ENCODE peak calls at places on chromosomes 7 and 10, in five cellular contexts. One of them, this sample, is unnamed.

GRCh38 chr7:95586951-95587301 is 9.4 kb downstream of the PDK4 start:
- DNase-seq in endothelial cell of umbilical vein: no peak
- DNase-seq in tibial nerve: no peak
- DNase-seq in transverse colon: no peak
- DNase-seq in HepG2: no peak
- DNase-seq in this sample: no peak

GRCh38 chr7:106074257-106074656 is 37.9 kb downstream of the SYPL1 start:
- DNase-seq in endothelial cell of umbilical vein: no peak
- DNase-seq in tibial nerve: no peak
- DNase-seq in transverse colon: no peak
- DNase-seq in HepG2: no peak
- DNase-seq in this sample: no peak

GRCh38 chr7:135744938-135745701 is 3.5 kb downstream of the FAM180A start:
- DNase-seq in endothelial cell of umbilical vein: peak; percentile 24
- DNase-seq in tibial nerve: no peak
- DNase-seq in transverse colon: no peak
- DNase-seq in HepG2: no peak
- DNase-seq in this sample: no peak

GRCh38 chr7:48938539-48938938 is 14.2 kb downstream of the CDC14C start:
- DNase-seq in endothelial cell of umbilical vein: no peak
- DNase-seq in tibial nerve: no peak
- DNase-seq in transverse colon: no peak
- DNase-seq in HepG2: no peak
- DNase-seq in this sample: no peak

GRCh38 chr7:83502636-83503035 is 146.3 kb downstream of the SEMA3E start:
- DNase-seq in endothelial cell of umbilical vein: no peak
- DNase-seq in tibial nerve: no peak
- DNase-seq in transverse colon: no peak
- DNase-seq in HepG2: no peak
- DNase-seq in this sample: no peak

GRCh38 chr7:99141756-99142726 is 1.9 kb downstream of the SMURF1 start:
- DNase-seq in endothelial cell of umbilical vein: peak; percentile 56
- DNase-seq in tibial nerve: peak; percentile 63
- DNase-seq in transverse colon: peak; percentile 76
- DNase-seq in HepG2: peak; percentile 23
- DNase-seq in this sample: no peak

GRCh38 chr10:98449287-98449686 is 2.6 kb upstream of the HPS1 start:
- DNase-seq in endothelial cell of umbilical vein: no peak
- DNase-seq in tibial nerve: no peak
- DNase-seq in transverse colon: no peak
- DNase-seq in HepG2: no peak
- DNase-seq in this sample: no peak

GRCh38 chr10:106424076-106424475 is 740.4 kb downstream of the SORCS1 start:
- DNase-seq in endothelial cell of umbilical vein: no peak
- DNase-seq in tibial nerve: no peak
- DNase-seq in transverse colon: no peak
- DNase-seq in HepG2: no peak
- DNase-seq in this sample: no peak

GRCh38 chr7:38179719-38180333 is 1.8 kb downstream of the STARD3NL start:
- DNase-seq in endothelial cell of umbilical vein: peak; percentile 80
- DNase-seq in tibial nerve: no peak
- DNase-seq in transverse colon: no peak
- DNase-seq in HepG2: no peak
- DNase-seq in this sample: no peak

GRCh38 chr7:68249611-68250010 is 1253.0 kb downstream of the TYW1 start:
- DNase-seq in endothelial cell of umbilical vein: no peak
- DNase-seq in tibial nerve: no peak
- DNase-seq in transverse colon: no peak
- DNase-seq in HepG2: no peak
- DNase-seq in this sample: no peak

GRCh38 chr7:36916116-36916515 is 191.8 kb upstream of the AOAH start:
- DNase-seq in endothelial cell of umbilical vein: no peak
- DNase-seq in tibial nerve: no peak
- DNase-seq in transverse colon: no peak
- DNase-seq in HepG2: no peak
- DNase-seq in this sample: no peak

GRCh38 chr7:34133983-34134782 is 228.8 kb downstream of the BMPER start:
- DNase-seq in endothelial cell of umbilical vein: peak; percentile 67
- DNase-seq in tibial nerve: peak; percentile 61
- DNase-seq in transverse colon: peak; percentile 42
- DNase-seq in HepG2: peak; percentile 18
- DNase-seq in this sample: peak; percentile 23

GRCh38 chr7:106795877-106796231 is 69.2 kb upstream of the PIK3CG start:
- DNase-seq in endothelial cell of umbilical vein: no peak
- DNase-seq in tibial nerve: no peak
- DNase-seq in transverse colon: no peak
- DNase-seq in HepG2: no peak
- DNase-seq in this sample: no peak

GRCh38 chr7:93145324-93145723 is 2.9 kb downstream of the SAMD9L start:
- DNase-seq in endothelial cell of umbilical vein: no peak
- DNase-seq in tibial nerve: no peak
- DNase-seq in transverse colon: no peak
- DNase-seq in HepG2: no peak
- DNase-seq in this sample: no peak

GRCh38 chr10:23157691-23158369 is 34.3 kb upstream of the PTF1A start:
- DNase-seq in endothelial cell of umbilical vein: peak; percentile 6
- DNase-seq in tibial nerve: no peak
- DNase-seq in transverse colon: no peak
- DNase-seq in HepG2: peak; percentile 63
- DNase-seq in this sample: no peak

GRCh38 chr10:126240483-126240882 is 147.8 kb downstream of the ADAM12 start:
- DNase-seq in endothelial cell of umbilical vein: no peak
- DNase-seq in tibial nerve: no peak
- DNase-seq in transverse colon: no peak
- DNase-seq in HepG2: no peak
- DNase-seq in this sample: no peak

GRCh38 chr10:79243211-79244067 is 103.8 kb upstream of the PPIF start:
- DNase-seq in endothelial cell of umbilical vein: peak; percentile 44
- DNase-seq in tibial nerve: no peak
- DNase-seq in transverse colon: peak; percentile 63
- DNase-seq in HepG2: no peak
- DNase-seq in this sample: peak; percentile 79

GRCh38 chr7:85426487-85426960 is 239.7 kb upstream of the SEMA3D start:
- DNase-seq in endothelial cell of umbilical vein: no peak
- DNase-seq in tibial nerve: no peak
- DNase-seq in transverse colon: no peak
- DNase-seq in HepG2: peak; percentile 92
- DNase-seq in this sample: no peak

GRCh38 chr7:124480074-124480820 is 285.3 kb downstream of the GPR37 start:
- DNase-seq in endothelial cell of umbilical vein: no peak
- DNase-seq in tibial nerve: no peak
- DNase-seq in transverse colon: no peak
- DNase-seq in HepG2: no peak
- DNase-seq in this sample: no peak

GRCh38 chr10:22875584-22875983 is 52.3 kb upstream of the ARMC3 start:
- DNase-seq in endothelial cell of umbilical vein: no peak
- DNase-seq in tibial nerve: no peak
- DNase-seq in transverse colon: no peak
- DNase-seq in HepG2: no peak
- DNase-seq in this sample: no peak

GRCh38 chr10:92573798-92574544 is at the start of gene IDE:
- DNase-seq in endothelial cell of umbilical vein: peak; percentile 92
- DNase-seq in tibial nerve: peak; percentile 61
- DNase-seq in transverse colon: peak; percentile 92
- DNase-seq in HepG2: peak; percentile 80
- DNase-seq in this sample: peak; percentile 80
- TF ChIP-seq POLR2A in endothelial cell of umbilical vein: peak; percentile 84
- TF ChIP-seq POLR2A in tibial nerve: peak; percentile 13
- TF ChIP-seq POLR2A in transverse colon: peak; percentile 62
- TF ChIP-seq POLR2A in HepG2: peak; percentile 87
- TF ChIP-seq POLR2A in this sample: peak; percentile 39

DNA sequence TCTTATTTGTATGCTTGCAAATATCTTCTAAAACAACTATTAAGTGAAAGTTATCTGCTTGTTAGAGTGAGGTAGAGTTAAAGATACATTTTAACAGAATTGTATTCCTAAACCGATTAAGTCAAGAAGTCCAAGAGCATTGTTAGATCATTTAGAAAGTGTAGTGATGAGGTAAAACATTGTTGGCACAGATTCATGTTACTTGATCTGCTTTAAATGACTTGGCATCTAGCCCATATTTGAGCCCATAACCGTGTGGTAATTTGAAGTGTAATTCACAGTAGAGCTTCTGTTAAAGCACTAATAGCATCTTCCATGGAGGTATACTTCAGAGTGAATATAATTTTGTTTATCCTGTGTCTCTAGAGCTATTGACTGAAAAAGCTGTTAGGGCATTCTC is 62.1 kb downstream of the PTEN start:
- DNase-seq in endothelial cell of umbilical vein: peak; percentile 72
- DNase-seq in tibial nerve: no peak
- DNase-seq in transverse colon: no peak
- DNase-seq in HepG2: no peak
- DNase-seq in this sample: no peak
- TF ChIP-seq POLR2A in endothelial cell of umbilical vein: no peak
- TF ChIP-seq POLR2A in tibial nerve: no peak
- TF ChIP-seq POLR2A in transverse colon: no peak
- TF ChIP-seq POLR2A in HepG2: no peak
- TF ChIP-seq POLR2A in this sample: no peak

GRCh38 chr7:39733881-39734571 is 110.7 kb downstream of the RALA start:
- DNase-seq in endothelial cell of umbilical vein: peak; percentile 57
- DNase-seq in tibial nerve: no peak
- DNase-seq in transverse colon: no peak
- DNase-seq in HepG2: peak; percentile 36
- DNase-seq in this sample: no peak

GRCh38 chr7:39735903-39736302 is 112.5 kb downstream of the RALA start:
- DNase-seq in endothelial cell of umbilical vein: no peak
- DNase-seq in tibial nerve: no peak
- DNase-seq in transverse colon: no peak
- DNase-seq in HepG2: no peak
- DNase-seq in this sample: no peak

GRCh38 chr7:39727614-39728013 is 104.2 kb downstream of the RALA start:
- DNase-seq in endothelial cell of umbilical vein: no peak
- DNase-seq in tibial nerve: no peak
- DNase-seq in transverse colon: no peak
- DNase-seq in HepG2: no peak
- DNase-seq in this sample: no peak

GRCh38 chr7:39734605-39735004 is 111.2 kb downstream of the RALA start:
- DNase-seq in endothelial cell of umbilical vein: no peak
- DNase-seq in tibial nerve: no peak
- DNase-seq in transverse colon: no peak
- DNase-seq in HepG2: no peak
- DNase-seq in this sample: no peak

DNA sequence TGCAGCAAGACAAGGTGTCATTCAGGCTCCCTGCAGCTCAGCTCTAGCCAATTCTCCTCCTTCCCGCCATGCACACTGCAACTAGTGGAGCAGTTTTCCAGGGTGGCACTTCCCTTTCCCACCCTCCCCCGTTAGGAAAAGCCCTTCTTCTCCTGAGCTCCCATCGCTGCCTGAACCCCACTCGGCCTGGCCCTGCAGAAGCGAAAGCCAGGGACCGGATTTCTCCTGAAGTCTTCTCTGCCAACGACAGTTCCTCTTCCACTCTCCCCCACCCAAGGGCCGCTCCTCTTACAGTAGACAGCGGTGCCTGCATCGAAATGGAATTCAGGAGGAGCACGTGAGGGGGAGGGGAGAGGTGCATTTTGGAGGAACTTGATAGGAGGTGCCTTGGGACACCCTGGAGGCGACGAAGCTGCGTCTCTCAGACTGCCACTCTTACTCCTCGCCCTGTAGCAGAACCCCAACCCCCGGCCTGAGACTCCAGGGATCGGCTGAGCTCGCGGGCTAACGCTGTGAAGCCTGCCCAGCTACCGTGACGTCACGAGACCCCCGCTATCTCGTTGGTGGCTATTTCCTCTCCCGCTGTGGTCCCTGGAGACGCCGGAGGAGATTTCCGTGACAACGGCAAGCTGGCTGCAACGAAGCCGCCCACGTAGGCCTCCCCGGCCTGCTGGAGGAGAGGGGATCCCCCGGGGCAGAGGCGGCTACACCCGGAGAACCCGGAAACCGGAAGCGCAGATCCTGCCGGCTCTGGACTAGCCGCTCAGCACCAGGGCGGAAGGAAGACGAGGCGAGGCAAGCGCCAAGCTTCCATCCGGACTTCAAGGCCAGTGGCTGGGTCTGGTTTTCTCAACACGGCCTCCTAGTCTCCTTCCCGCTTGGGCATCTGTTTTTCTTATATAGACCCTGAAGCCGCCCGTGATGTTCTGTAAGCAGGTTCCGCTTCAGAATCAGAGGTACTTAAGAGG is 109.7 kb downstream of the RALA start:
- DNase-seq in endothelial cell of umbilical vein: peak; percentile 93
- DNase-seq in tibial nerve: peak; percentile 90
- DNase-seq in transverse colon: peak; percentile 91
- DNase-seq in HepG2: peak; percentile 68
- DNase-seq in this sample: peak; percentile 78
- TF ChIP-seq POLR2A in endothelial cell of umbilical vein: peak; percentile 34
- TF ChIP-seq POLR2A in tibial nerve: no peak
- TF ChIP-seq POLR2A in transverse colon: peak; percentile 64
- TF ChIP-seq POLR2A in HepG2: no peak
- TF ChIP-seq POLR2A in this sample: peak; percentile 92

GRCh38 chr7:134648456-134648855 is 1.8 kb downstream of the BPGM start:
- DNase-seq in endothelial cell of umbilical vein: no peak
- DNase-seq in tibial nerve: no peak
- DNase-seq in transverse colon: no peak
- DNase-seq in HepG2: no peak
- DNase-seq in this sample: no peak

GRCh38 chr7:134649231-134649775 is 2.6 kb downstream of the BPGM start:
- DNase-seq in endothelial cell of umbilical vein: no peak
- DNase-seq in tibial nerve: no peak
- DNase-seq in transverse colon: no peak
- DNase-seq in HepG2: no peak
- DNase-seq in this sample: no peak

GRCh38 chr7:134645478-134645877 is 1.2 kb upstream of the BPGM start:
- DNase-seq in endothelial cell of umbilical vein: no peak
- DNase-seq in tibial nerve: no peak
- DNase-seq in transverse colon: no peak
- DNase-seq in HepG2: no peak
- DNase-seq in this sample: no peak

GRCh38 chr7:134645935-134646334 is 718 bp upstream of the BPGM start:
- DNase-seq in endothelial cell of umbilical vein: no peak
- DNase-seq in tibial nerve: no peak
- DNase-seq in transverse colon: no peak
- DNase-seq in HepG2: no peak
- DNase-seq in this sample: no peak

DNA sequence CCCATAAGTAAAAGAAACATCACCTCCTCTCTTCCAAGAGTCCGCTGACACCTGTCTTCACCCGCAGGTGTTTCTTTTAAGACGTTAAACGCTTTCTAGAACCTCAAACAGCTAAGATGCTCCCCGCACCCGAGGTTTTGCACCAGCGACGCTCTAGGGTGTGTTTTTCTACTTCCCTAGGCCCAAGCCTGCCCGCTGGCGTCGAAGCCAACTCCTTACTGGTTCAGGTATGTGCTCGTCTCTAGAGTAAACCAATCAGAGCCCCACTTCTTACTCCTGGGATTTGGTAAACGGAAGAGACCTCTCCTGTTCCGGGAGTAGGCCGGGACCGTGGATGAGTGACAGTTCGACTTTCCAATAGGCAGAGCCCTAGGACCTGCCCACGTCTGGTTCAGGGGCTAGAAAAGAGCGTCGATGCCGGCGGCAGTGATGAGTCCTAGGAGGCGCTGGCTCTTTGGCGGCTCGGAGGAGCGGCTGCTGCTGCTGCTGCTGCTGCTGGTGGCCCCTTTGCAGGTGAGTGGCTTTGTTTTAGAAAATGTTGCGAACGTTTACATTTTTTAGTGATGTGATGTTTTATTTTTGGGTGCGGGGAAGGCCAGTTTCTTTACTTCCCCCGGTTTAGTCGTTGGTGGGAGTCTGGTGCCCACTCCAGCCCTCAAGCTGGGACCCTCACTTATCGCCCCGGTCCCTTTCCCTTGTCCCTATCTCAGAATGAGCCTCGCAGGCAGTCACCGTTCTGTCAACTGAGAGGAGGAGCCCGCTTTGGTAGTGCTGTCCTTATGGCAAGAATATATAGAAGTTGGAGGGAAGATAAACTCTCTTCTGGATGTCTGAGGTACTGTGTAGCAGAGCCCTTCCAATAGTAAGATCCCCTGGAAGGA is at the start of gene BPGM:
- DNase-seq in endothelial cell of umbilical vein: peak; percentile 100
- DNase-seq in tibial nerve: peak; percentile 96
- DNase-seq in transverse colon: peak; percentile 98
- DNase-seq in HepG2: peak; percentile 99
- DNase-seq in this sample: peak; percentile 60
- TF ChIP-seq POLR2A in endothelial cell of umbilical vein: peak; percentile 95
- TF ChIP-seq POLR2A in tibial nerve: peak; percentile 95
- TF ChIP-seq POLR2A in transverse colon: peak; percentile 98
- TF ChIP-seq POLR2A in HepG2: peak; percentile 94
- TF ChIP-seq POLR2A in this sample: peak; percentile 98

This sample was measured in GM12891.